ENCODE peak calls at places on chromosomes 7 and 10, in ten cellular contexts. D, K, P, B, V, J, M, H, Y and L are unnamed samples.

GRCh38 chr7:40885503-40885902 is 750.7 kb downstream of the SUGCT start:
- DNase-seq in D (no peak), P (no peak), B (peak; percentile 38), M (no peak), H (no peak), K (no peak), Y (no peak), J (no peak), V (no peak), L (no peak)

GRCh38 chr7:50333266-50333665 is 28.8 kb downstream of the IKZF1 start:
- DNase-seq in M (no peak), D (no peak), V (peak; percentile 72), P (no peak), J (peak; percentile 27), B (no peak), H (peak; percentile 65), K (no peak), Y (no peak), L (no peak)

GRCh38 chr10:11114251-11114650 is 96.6 kb downstream of the CELF2 start:
- DNase-seq in P (no peak), J (no peak), B (no peak), V (no peak), K (no peak), M (no peak), D (no peak), Y (no peak), H (no peak), L (no peak)

GRCh38 chr10:100340948-100341847 is 5.8 kb upstream of the SCD start:
- DNase-seq in V (no peak), D (no peak), J (no peak), Y (peak; percentile 96), H (no peak), P (no peak), M (no peak), B (no peak), K (no peak), L (no peak)

GRCh38 chr7:127862540-127862939 is 168.7 kb downstream of the LRRC4 start:
- DNase-seq in P (no peak), D (no peak), M (no peak), H (no peak), V (no peak), K (no peak), B (no peak), J (no peak), Y (no peak), L (no peak)

GRCh38 chr7:44085549-44085948 is 3.2 kb upstream of the POLM start:
- DNase-seq in K (no peak), M (no peak), B (no peak), P (no peak), J (peak; percentile 41), H (no peak), Y (no peak), D (no peak), V (no peak), L (no peak)

GRCh38 chr7:50069613-50070012 is 23.4 kb downstream of the ZPBP start:
- DNase-seq in Y (no peak), J (peak; percentile 24), P (no peak), K (no peak), B (peak; percentile 36), V (peak; percentile 21), H (no peak), D (no peak), M (peak; percentile 23), L (no peak)

GRCh38 chr10:123583639-123584418 is 82.3 kb upstream of the GPR26 start:
- DNase-seq in Y (peak; percentile 70), B (peak; percentile 85), D (peak; percentile 68), M (peak; percentile 75), P (peak; percentile 83), J (peak; percentile 97), K (no peak), H (peak; percentile 78), V (no peak), L (peak; percentile 94)

GRCh38 chr10:117168135-117168674 is 29.1 kb upstream of the KCNK18 start:
- DNase-seq in H (peak; percentile 84), D (peak; percentile 62), Y (peak; percentile 73), B (peak; percentile 60), M (peak; percentile 16), K (peak; percentile 53), V (peak; percentile 49), J (peak; percentile 84), P (peak; percentile 59), L (no peak)

GRCh38 chr10:67943917-67944316 is 59.5 kb downstream of the SIRT1 start:
- DNase-seq in J (no peak), B (no peak), M (no peak), P (no peak), K (no peak), H (no peak), Y (no peak), V (no peak), D (no peak), L (no peak)

GRCh38 chr10:85284778-85285397 is 956.5 kb downstream of the CCSER2 start:
- DNase-seq in B (no peak), J (no peak), P (no peak), D (no peak), V (no peak), H (no peak), Y (no peak), K (no peak), M (no peak), L (no peak)

GRCh38 chr7:16365177-16365576 is 56.2 kb downstream of the CRPPA start:
- DNase-seq in Y (no peak), P (no peak), B (no peak), H (no peak), K (no peak), M (no peak), V (no peak), J (no peak), D (no peak), L (no peak)

GRCh38 chr10:103653581-103654020 is 160.1 kb downstream of the NEURL1 start:
- DNase-seq in B (no peak), J (no peak), V (no peak), H (no peak), M (no peak), K (no peak), D (no peak), Y (peak; percentile 53), P (peak; percentile 91), L (no peak)

GRCh38 chr10:131855396-131855762 is 45.4 kb upstream of the PPP2R2D start:
- DNase-seq in P (no peak), B (no peak), D (no peak), K (no peak), J (no peak), Y (peak; percentile 44), H (no peak), M (no peak), V (no peak), L (no peak)

GRCh38 chr7:25187932-25188331 is 40.4 kb downstream of the NPVF start:
- DNase-seq in J (peak; percentile 27), D (peak; percentile 9), B (no peak), K (no peak), M (no peak), V (no peak), Y (no peak), H (no peak), P (no peak), L (no peak)

GRCh38 chr7:131586259-131586658 is 29.8 kb upstream of the PODXL start:
- DNase-seq in V (no peak), Y (no peak), D (peak; percentile 30), P (peak; percentile 18), M (no peak), K (no peak), B (no peak), J (no peak), H (no peak), L (no peak)

GRCh38 chr10:25072786-25073185 is 56.4 kb downstream of the THNSL1 start:
- DNase-seq in H (no peak), Y (no peak), J (no peak), V (no peak), M (no peak), B (no peak), D (no peak), K (no peak), P (no peak), L (no peak)

GRCh38 chr10:43394868-43395267 is 14.1 kb downstream of the HNRNPF start:
- DNase-seq in J (no peak), V (no peak), M (no peak), Y (no peak), B (no peak), P (no peak), K (no peak), D (no peak), H (no peak), L (no peak)
- H3K4me3 ChIP-seq in J (peak overlapping the region; percentile 99), V (peak overlapping the region; percentile 57), M (no peak overlapping the region), Y (no peak overlapping the region), B (peak overlapping the region; percentile 47), P (peak overlapping the region; percentile 58), K (no peak overlapping the region), D (peak overlapping the region; percentile 65), H (peak overlapping the region; percentile 53), L (no peak overlapping the region)

GRCh38 chr10:72331575-72332422 is 22.9 kb downstream of the DNAJB12 start:
- DNase-seq in Y (peak; percentile 97), M (no peak), H (peak; percentile 91), B (peak; percentile 93), K (peak; percentile 85), D (peak; percentile 64), V (peak; percentile 98), J (peak; percentile 84), P (peak; percentile 87), L (peak; percentile 95)
- H3K4me1 ChIP-seq in Y (no peaks in the 10 kb centered on the region), M (peaks cover 79% of the 10 kb centered on the region), H (peaks cover 38% of the 10 kb centered on the region), B (peaks cover 53% of the 10 kb centered on the region), K (peaks cover 94% of the 10 kb centered on the region), D (peaks cover 76% of the 10 kb centered on the region), V (peaks cover 97% of the 10 kb centered on the region), J (peaks cover 16% of the 10 kb centered on the region), P (peaks cover 20% of the 10 kb centered on the region), L (peaks cover 84% of the 10 kb centered on the region)

GRCh38 chr7:18257711-18258110 is 230.1 kb upstream of the PRPS1L1 start:
- DNase-seq in B (peak; percentile 75), M (no peak), V (no peak), J (no peak), P (no peak), K (no peak), H (no peak), Y (no peak), D (no peak), L (no peak)

GRCh38 chr7:18265611-18266281 is 229.8 kb upstream of the HDAC9 start:
- DNase-seq in D (no peak), P (no peak), M (no peak), B (no peak), J (no peak), K (no peak), Y (no peak), H (no peak), V (no peak), L (no peak)

GRCh38 chr7:18262054-18262453 is 233.5 kb upstream of the HDAC9 start:
- DNase-seq in J (peak; percentile 38), P (no peak), V (no peak), D (no peak), H (no peak), K (no peak), B (peak; percentile 17), Y (no peak), M (no peak), L (no peak)
- H3K4me3 ChIP-seq in J (no peak overlapping the region), P (no peak overlapping the region), V (no peak overlapping the region), D (no peak overlapping the region), H (no peak overlapping the region), K (no peak overlapping the region), B (no peak overlapping the region), Y (no peak overlapping the region), M (no peak overlapping the region), L (no peak overlapping the region)

DNA sequence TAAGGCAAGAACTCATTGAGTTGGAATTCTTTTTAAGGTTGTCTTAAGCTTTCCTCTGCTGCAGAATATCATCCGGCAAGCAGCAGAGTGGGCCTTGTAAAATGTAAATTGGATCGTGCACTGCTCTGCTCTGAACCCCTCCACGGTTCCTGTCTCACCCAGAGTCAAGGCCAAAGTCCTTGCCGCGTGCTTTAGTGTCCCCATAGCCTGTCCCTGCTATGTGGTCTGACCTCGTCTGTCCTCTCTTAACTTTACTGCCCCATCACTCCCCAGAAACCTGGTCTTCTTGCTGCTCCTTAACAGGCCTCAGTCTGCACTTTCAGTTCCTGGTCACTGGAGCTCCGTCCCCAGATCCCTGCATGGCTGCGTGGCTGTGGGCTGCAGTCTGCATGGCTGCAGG is 121.6 kb upstream of the SDK1 start:
- DNase-seq in D (no peak), M (no peak), B (no peak), V (no peak), Y (no peak), J (no peak), P (no peak), H (no peak), K (no peak), L (no peak)
- H3K4me1 ChIP-seq in D (no peaks in the 10 kb centered on the region), M (no peaks in the 10 kb centered on the region), B (peaks cover under 1% of the 10 kb centered on the region), V (no peaks in the 10 kb centered on the region), Y (no peaks in the 10 kb centered on the region), J (peaks cover 20% of the 10 kb centered on the region), P (no peaks in the 10 kb centered on the region), H (no peaks in the 10 kb centered on the region), K (no peaks in the 10 kb centered on the region), L (no peaks in the 10 kb centered on the region)